ENCODE peak calls at places on chromosomes 6 and 20, in eight cellular contexts. N is CD8-positive, alpha-beta memory T cell; P is HCT116; V is fibroblast of lung; W is fibroblast of the aortic adventitia; E is lower leg skin; D is fibroblast of villous mesenchyme; U is adipocyte. M is an unnamed sample.

GRCh38 chr6:34671801-34672656 is 24.5 kb downstream of the ILRUN start:
- DNase-seq in N (peak), P (no peak), V (peak), W (peak), E (no peak), D (peak), U (peak), M (no peak)

GRCh38 chr6:122365775-122366403 is 33.6 kb upstream of the HSF2 start:
- DNase-seq in N (no peak), P (no peak), V (no peak), W (no peak), E (no peak), D (no peak), U (no peak), M (no peak)

GRCh38 chr6:138263963-138264362 is 45.7 kb upstream of the PBOV1 start:
- DNase-seq in N (no peak), P (no peak), V (no peak), W (no peak), E (no peak), D (no peak), U (no peak), M (no peak)

GRCh38 chr20:43914697-43915208 is at the start of gene TOX2:
- DNase-seq in N (peak), P (no peak), V (peak), W (peak), E (no peak), D (peak), U (peak), M (no peak)

GRCh38 chr6:113329942-113330897 is 526.9 kb upstream of the MARCKS start:
- DNase-seq in N (no peak), P (no peak), V (no peak), W (no peak), E (no peak), D (no peak), U (no peak), M (no peak)

GRCh38 chr6:69729870-69730449 is 66.8 kb downstream of the LMBRD1 start:
- DNase-seq in N (no peak), P (no peak), V (no peak), W (peak), E (no peak), D (no peak), U (peak), M (no peak)

GRCh38 chr20:49794336-49795124 is 18.1 kb upstream of the SLC9A8 start:
- DNase-seq in N (peak), P (no peak), V (no peak), W (no peak), E (no peak), D (no peak), U (peak), M (no peak)

GRCh38 chr6:152922706-152923105 is 60.1 kb downstream of the FBXO5 start:
- DNase-seq in N (no peak), P (no peak), V (no peak), W (no peak), E (no peak), D (no peak), U (no peak), M (no peak)

GRCh38 chr6:159595173-159595572 is 97.9 kb downstream of the SOD2 start:
- DNase-seq in N (no peak), P (peak), V (peak), W (peak), E (no peak), D (peak), U (peak), M (no peak)

GRCh38 chr6:158631678-158632537 is 12.6 kb downstream of the DYNLT1 start:
- DNase-seq in N (no peak), P (peak), V (peak), W (peak), E (peak), D (peak), U (peak), M (peak)

GRCh38 chr6:134074151-134074712 is 21.8 kb upstream of the SLC2A12 start:
- DNase-seq in N (no peak), P (no peak), V (peak), W (no peak), E (no peak), D (no peak), U (no peak), M (no peak)

GRCh38 chr20:34375977-34376430 is 12.9 kb downstream of the ITCH start:
- DNase-seq in N (no peak), P (no peak), V (no peak), W (no peak), E (no peak), D (peak), U (no peak), M (no peak)

GRCh38 chr6:160030103-160030502 is 61.2 kb downstream of the IGF2R start:
- DNase-seq in N (no peak), P (no peak), V (peak), W (peak), E (peak), D (peak), U (peak), M (peak)

GRCh38 chr6:21601341-21601740 is 7.8 kb downstream of the SOX4 start:
- DNase-seq in N (no peak), P (no peak), V (no peak), W (no peak), E (no peak), D (no peak), U (no peak), M (no peak)

GRCh38 chr6:163490826-163491577 is 76.5 kb downstream of the QKI start:
- DNase-seq in N (no peak), P (no peak), V (peak), W (peak), E (peak), D (peak), U (no peak), M (no peak)

GRCh38 chr6:105459049-105459448 is 56.2 kb upstream of the PREP start:
- DNase-seq in N (peak), P (no peak), V (peak), W (peak), E (no peak), D (no peak), U (no peak), M (no peak)

GRCh38 chr6:160431791-160432404 is 83.7 kb downstream of the SLC22A3 start:
- DNase-seq in N (no peak), P (no peak), V (peak), W (peak), E (no peak), D (peak), U (no peak), M (no peak)

GRCh38 chr6:47434372-47435253 is 43.0 kb upstream of the CD2AP start:
- DNase-seq in N (no peak), P (no peak), V (no peak), W (no peak), E (no peak), D (peak), U (no peak), M (no peak)

GRCh38 chr6:4349931-4350330 is 214.6 kb upstream of the ECI2 start:
- DNase-seq in N (no peak), P (no peak), V (no peak), W (no peak), E (no peak), D (no peak), U (no peak), M (no peak)

GRCh38 chr20:36353740-36354139 is 47.6 kb downstream of the DLGAP4 start:
- DNase-seq in N (no peak), P (no peak), V (no peak), W (no peak), E (no peak), D (no peak), U (no peak), M (no peak)

GRCh38 chr20:16760431-16761304 is 12.5 kb downstream of the OTOR start:
- DNase-seq in N (no peak), P (no peak), V (no peak), W (no peak), E (no peak), D (no peak), U (no peak), M (no peak)

GRCh38 chr20:44464514-44464913 is 11.2 kb upstream of the TTPAL start:
- DNase-seq in N (no peak), P (no peak), V (no peak), W (no peak), E (no peak), D (no peak), U (no peak), M (no peak)

GRCh38 chr20:15817351-15817750 is 755.9 kb downstream of the KIF16B start:
- DNase-seq in N (no peak), P (no peak), V (no peak), W (no peak), E (no peak), D (no peak), U (peak), M (no peak)

GRCh38 chr6:42120895-42121865 is 21.2 kb downstream of the C6orf132 start:
- DNase-seq in N (no peak), P (no peak), V (peak), W (peak), E (no peak), D (no peak), U (peak), M (no peak)

GRCh38 chr6:7230327-7230691 is 82.7 kb downstream of the SSR1 start:
- DNase-seq in N (no peak), P (no peak), V (no peak), W (no peak), E (no peak), D (no peak), U (no peak), M (no peak)

GRCh38 chr6:84967389-84967788 is 203.0 kb upstream of the TBX18 start:
- DNase-seq in N (no peak), P (peak), V (no peak), W (peak), E (no peak), D (peak), U (peak), M (peak)

GRCh38 chr20:49989234-49990065 is 6.7 kb downstream of the SNAI1 start:
- DNase-seq in N (no peak), P (no peak), V (peak), W (peak), E (peak), D (peak), U (peak), M (peak)

GRCh38 chr6:25476126-25476525 is 175.9 kb upstream of the SCGN start:
- DNase-seq in N (no peak), P (no peak), V (peak), W (peak), E (no peak), D (no peak), U (peak), M (no peak)

GRCh38 chr6:89689732-89690131 is 51.2 kb upstream of the LYRM2 start:
- DNase-seq in N (no peak), P (no peak), V (no peak), W (no peak), E (no peak), D (no peak), U (no peak), M (no peak)

GRCh38 chr20:19943021-19943659 is 74.0 kb upstream of the NAA20 start:
- DNase-seq in N (no peak), P (no peak), V (no peak), W (no peak), E (peak), D (no peak), U (no peak), M (no peak)

GRCh38 chr6:21953831-21954801 is 342.7 kb downstream of the PRL start:
- DNase-seq in N (no peak), P (no peak), V (peak), W (peak), E (no peak), D (peak), U (no peak), M (peak)

GRCh38 chr6:129717287-129717686 is 7.3 kb upstream of the ARHGAP18 start:
- DNase-seq in N (no peak), P (no peak), V (peak), W (peak), E (no peak), D (peak), U (peak), M (no peak)

GRCh38 chr6:52249078-52249477 is 4.8 kb upstream of the IL17F start:
- DNase-seq in N (no peak), P (no peak), V (no peak), W (no peak), E (no peak), D (no peak), U (no peak), M (no peak)

GRCh38 chr6:131849799-131850198 is 42.0 kb downstream of the ENPP1 start:
- DNase-seq in N (no peak), P (no peak), V (no peak), W (no peak), E (no peak), D (no peak), U (no peak), M (no peak)

GRCh38 chr6:111748247-111748647 is 125.0 kb downstream of the FYN start:
- DNase-seq in N (no peak), P (no peak), V (no peak), W (no peak), E (no peak), D (peak), U (no peak), M (no peak)

GRCh38 chr6:170253910-170254269 is 37.0 kb downstream of the DLL1 start:
- DNase-seq in N (no peak), P (no peak), V (no peak), W (no peak), E (no peak), D (no peak), U (no peak), M (no peak)

GRCh38 chr6:170253226-170253909 is 37.5 kb downstream of the DLL1 start:
- DNase-seq in N (no peak), P (no peak), V (no peak), W (no peak), E (no peak), D (no peak), U (no peak), M (no peak)

GRCh38 chr6:170255426-170256125 is 35.3 kb downstream of the DLL1 start:
- DNase-seq in N (no peak), P (no peak), V (no peak), W (no peak), E (no peak), D (no peak), U (no peak), M (no peak)

GRCh38 chr6:170256641-170257040 is 34.2 kb downstream of the DLL1 start:
- DNase-seq in N (no peak), P (no peak), V (no peak), W (no peak), E (no peak), D (no peak), U (no peak), M (no peak)

GRCh38 chr6:170254315-170255213 is 36.3 kb downstream of the DLL1 start:
- DNase-seq in N (no peak), P (no peak), V (no peak), W (no peak), E (no peak), D (no peak), U (no peak), M (no peak)
- H3K4me3 ChIP-seq in N (no peak), P (no peak), V (no peak), W (no peak), E (no peak), D (no peak), U (no peak), M (no peak)

GRCh38 chr6:44135173-44135748 is 7.9 kb downstream of the TMEM63B start:
- DNase-seq in N (no peak), P (no peak), V (no peak), W (no peak), E (no peak), D (no peak), U (no peak), M (no peak)

GRCh38 chr6:44131880-44132279 is 4.5 kb downstream of the TMEM63B start:
- DNase-seq in N (no peak), P (no peak), V (no peak), W (no peak), E (no peak), D (no peak), U (no peak), M (no peak)

GRCh38 chr6:44132476-44132875 is 5.1 kb downstream of the TMEM63B start:
- DNase-seq in N (no peak), P (no peak), V (no peak), W (no peak), E (no peak), D (no peak), U (no peak), M (no peak)

GRCh38 chr6:44133981-44134711 is 6.8 kb downstream of the TMEM63B start:
- DNase-seq in N (no peak), P (no peak), V (no peak), W (no peak), E (no peak), D (no peak), U (no peak), M (no peak)

DNA sequence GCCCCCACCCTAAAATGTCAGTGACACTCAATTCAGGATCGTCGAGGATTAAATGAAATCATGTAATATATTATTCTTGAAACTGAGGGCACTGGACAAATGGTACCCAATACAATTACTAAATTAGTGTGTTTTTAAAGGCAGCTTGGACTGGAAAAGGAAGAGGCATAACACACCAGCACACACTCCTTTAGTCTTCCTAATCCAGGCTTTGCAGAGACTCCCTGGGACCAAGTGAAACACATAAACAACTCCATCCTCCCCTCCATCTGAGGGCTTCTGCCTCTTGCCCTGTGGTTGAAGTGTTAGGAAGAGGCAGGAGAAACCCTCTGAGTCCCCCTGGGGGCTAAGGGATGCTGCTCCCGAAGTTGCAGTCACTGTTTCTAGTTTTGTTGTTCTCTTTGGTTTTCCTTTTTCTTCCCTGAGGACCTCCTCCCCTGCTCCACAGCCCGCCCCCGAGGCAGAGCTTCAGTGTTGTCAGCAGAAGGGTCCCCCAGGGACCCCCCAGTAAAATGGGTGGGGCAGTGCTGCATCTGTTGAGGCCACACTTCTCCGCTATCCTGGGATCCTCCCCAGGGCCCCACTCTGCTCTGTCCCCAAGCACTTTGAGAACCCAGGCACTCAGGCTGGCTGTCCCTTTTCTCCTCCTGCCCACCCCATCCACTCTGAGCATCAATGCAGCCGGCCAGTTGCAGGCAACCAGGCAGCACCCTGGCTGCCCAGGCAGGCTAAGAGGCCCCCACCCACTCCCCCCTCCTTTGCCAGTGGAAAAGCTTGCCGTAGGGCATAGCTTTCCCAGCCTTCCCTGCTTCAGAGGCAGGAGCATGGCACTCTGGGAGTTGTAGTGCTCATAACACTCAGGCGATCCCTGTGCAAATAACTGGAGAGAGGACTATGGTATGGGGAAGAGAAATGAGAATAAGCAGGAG is 5.9 kb downstream of the TMEM63B start:
- DNase-seq in N (no peak), P (peak), V (peak), W (peak), E (no peak), D (peak), U (peak), M (no peak)
- H3K4me3 ChIP-seq in N (no peak), P (no peak), V (no peak), W (peak), E (no peak), D (peak), U (peak), M (no peak)

GRCh38 chr20:22582960-22583772 is 1.2 kb downstream of the FOXA2 start:
- DNase-seq in N (no peak), P (no peak), V (no peak), W (no peak), E (no peak), D (no peak), U (no peak), M (no peak)
- H3K4me3 ChIP-seq in N (no peak), P (no peak), V (no peak), W (peak), E (no peak), D (no peak), U (peak), M (no peak)

GRCh38 chr6:17280138-17280537 is 1.0 kb upstream of the RBM24 start:
- DNase-seq in N (no peak), P (no peak), V (no peak), W (no peak), E (no peak), D (no peak), U (peak), M (no peak)

GRCh38 chr6:17281497-17282481 is 628 bp downstream of the RBM24 start:
- DNase-seq in N (no peak), P (no peak), V (peak), W (peak), E (peak), D (no peak), U (peak), M (no peak)

GRCh38 chr6:17281100-17281496 is at the start of gene RBM24:
- DNase-seq in N (no peak), P (peak), V (peak), W (peak), E (peak), D (peak), U (peak), M (no peak)

GRCh38 chr6:17278289-17279061 is 2.7 kb upstream of the RBM24 start:
- DNase-seq in N (no peak), P (no peak), V (peak), W (peak), E (no peak), D (peak), U (peak), M (peak)

DNA sequence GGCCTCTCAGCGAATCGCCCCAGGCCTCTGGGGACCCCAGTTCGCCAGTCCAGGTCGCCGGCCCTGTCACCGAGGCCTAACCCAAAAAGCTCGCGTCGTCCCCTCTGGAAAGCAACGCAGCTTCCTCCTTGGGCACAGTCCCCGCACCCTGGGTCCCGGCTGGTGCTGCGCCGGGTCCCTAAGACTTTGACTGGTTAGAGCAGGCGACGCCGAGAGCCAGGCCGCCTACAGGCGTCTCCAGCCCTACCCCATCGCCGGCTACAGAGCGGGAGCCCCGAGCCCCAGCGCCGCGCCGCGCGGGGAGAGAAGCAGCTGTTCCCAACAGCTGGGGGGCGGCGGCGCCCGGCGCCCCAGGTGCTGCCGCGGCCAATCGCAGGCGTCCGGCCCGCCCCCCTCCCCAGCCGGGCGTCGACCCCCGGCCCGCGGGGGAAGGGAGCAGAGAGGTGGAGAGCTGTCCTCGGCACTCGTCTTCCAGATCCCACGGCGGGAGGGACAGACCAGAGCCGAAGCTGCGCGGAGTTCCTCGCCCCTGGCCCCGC is 540 bp upstream of the RBM24 start:
- DNase-seq in N (no peak), P (no peak), V (peak), W (no peak), E (peak), D (no peak), U (peak), M (no peak)
- H3K4me3 ChIP-seq in N (no peak), P (peak), V (peak), W (peak), E (peak), D (peak), U (peak), M (peak)